ENCODE peak calls at places on chromosomes 2 and 18, in ten cellular contexts. One of them, this sample, is unnamed.

GRCh38 chr2:110674620-110675555 is 3.0 kb downstream of the BUB1 start:
- DNase-seq in breast epithelium: no peak
- DNase-seq in uterus: no peak
- DNase-seq in GM12878: peak
- DNase-seq in adrenal gland: peak
- DNase-seq in A549: peak
- DNase-seq in IMR-90: peak
- DNase-seq in K562: no peak
- DNase-seq in body of pancreas: no peak
- DNase-seq in Peyer's patch: peak
- DNase-seq in this sample: peak

GRCh38 chr2:230974096-230974913 is 21.6 kb upstream of the SPATA3 start:
- DNase-seq in breast epithelium: no peak
- DNase-seq in uterus: no peak
- DNase-seq in GM12878: peak
- DNase-seq in adrenal gland: no peak
- DNase-seq in A549: no peak
- DNase-seq in IMR-90: peak
- DNase-seq in K562: no peak
- DNase-seq in body of pancreas: no peak
- DNase-seq in Peyer's patch: peak
- DNase-seq in this sample: peak

GRCh38 chr2:38439226-38439612 is 62.1 kb upstream of the ATL2 start:
- DNase-seq in breast epithelium: no peak
- DNase-seq in uterus: no peak
- DNase-seq in GM12878: no peak
- DNase-seq in adrenal gland: peak
- DNase-seq in A549: no peak
- DNase-seq in IMR-90: no peak
- DNase-seq in K562: no peak
- DNase-seq in body of pancreas: no peak
- DNase-seq in Peyer's patch: no peak
- DNase-seq in this sample: no peak

GRCh38 chr2:219460424-219460926 is 25.8 kb downstream of the SPEG start:
- DNase-seq in breast epithelium: peak
- DNase-seq in uterus: peak
- DNase-seq in GM12878: no peak
- DNase-seq in adrenal gland: no peak
- DNase-seq in A549: no peak
- DNase-seq in IMR-90: peak
- DNase-seq in K562: peak
- DNase-seq in body of pancreas: no peak
- DNase-seq in Peyer's patch: no peak
- DNase-seq in this sample: no peak

GRCh38 chr18:12287131-12287681 is 20.8 kb upstream of the TUBB6 start:
- DNase-seq in breast epithelium: peak
- DNase-seq in uterus: no peak
- DNase-seq in GM12878: no peak
- DNase-seq in adrenal gland: no peak
- DNase-seq in A549: no peak
- DNase-seq in IMR-90: no peak
- DNase-seq in K562: no peak
- DNase-seq in body of pancreas: no peak
- DNase-seq in Peyer's patch: no peak
- DNase-seq in this sample: no peak

GRCh38 chr2:85239102-85239501 is 88.7 kb downstream of the TGOLN2 start:
- DNase-seq in breast epithelium: no peak
- DNase-seq in uterus: no peak
- DNase-seq in GM12878: no peak
- DNase-seq in adrenal gland: no peak
- DNase-seq in A549: no peak
- DNase-seq in IMR-90: no peak
- DNase-seq in K562: no peak
- DNase-seq in body of pancreas: no peak
- DNase-seq in Peyer's patch: no peak
- DNase-seq in this sample: no peak

GRCh38 chr2:226699321-226699720 is 100.3 kb downstream of the IRS1 start:
- DNase-seq in breast epithelium: peak
- DNase-seq in uterus: peak
- DNase-seq in GM12878: no peak
- DNase-seq in adrenal gland: peak
- DNase-seq in A549: peak
- DNase-seq in IMR-90: peak
- DNase-seq in K562: no peak
- DNase-seq in body of pancreas: peak
- DNase-seq in Peyer's patch: peak
- DNase-seq in this sample: no peak

GRCh38 chr2:145687445-145688104 is 1167.7 kb upstream of the ZEB2 start:
- DNase-seq in breast epithelium: no peak
- DNase-seq in uterus: no peak
- DNase-seq in GM12878: no peak
- DNase-seq in adrenal gland: no peak
- DNase-seq in A549: no peak
- DNase-seq in IMR-90: peak
- DNase-seq in K562: no peak
- DNase-seq in body of pancreas: no peak
- DNase-seq in Peyer's patch: no peak
- DNase-seq in this sample: no peak

DNA sequence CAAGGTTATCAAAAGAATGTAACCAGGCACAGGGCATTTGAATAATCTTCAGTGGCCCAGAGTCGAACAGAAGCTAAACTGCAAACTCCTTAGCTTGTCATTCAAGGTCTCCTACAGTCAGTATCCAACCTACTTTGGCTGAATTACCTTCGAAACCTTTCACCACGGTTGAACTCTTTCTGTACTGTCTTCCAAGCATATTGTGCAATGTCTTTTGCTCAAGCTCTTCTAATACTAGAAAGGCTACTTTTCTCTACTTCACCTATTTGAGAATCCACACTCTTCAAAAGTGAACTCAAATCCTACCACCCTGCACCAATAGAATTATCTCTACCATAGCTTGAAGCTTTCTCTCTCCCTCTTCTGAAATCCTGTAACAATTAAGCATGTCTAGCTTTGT is 142.9 kb downstream of the NR4A2 start:
- DNase-seq in breast epithelium: no peak
- DNase-seq in uterus: no peak
- DNase-seq in GM12878: no peak
- DNase-seq in adrenal gland: no peak
- DNase-seq in A549: no peak
- DNase-seq in IMR-90: no peak
- DNase-seq in K562: no peak
- DNase-seq in body of pancreas: no peak
- DNase-seq in Peyer's patch: no peak
- DNase-seq in this sample: no peak
- TF ChIP-seq POLR2A in breast epithelium: no peak
- TF ChIP-seq POLR2A in uterus: no peak
- TF ChIP-seq POLR2A in GM12878: no peak
- TF ChIP-seq POLR2A in adrenal gland: no peak
- TF ChIP-seq POLR2A in A549: no peak
- TF ChIP-seq POLR2A in IMR-90: no peak
- TF ChIP-seq POLR2A in K562: no peak
- TF ChIP-seq POLR2A in body of pancreas: no peak
- TF ChIP-seq POLR2A in Peyer's patch: no peak
- TF ChIP-seq POLR2A in this sample: no peak

DNA sequence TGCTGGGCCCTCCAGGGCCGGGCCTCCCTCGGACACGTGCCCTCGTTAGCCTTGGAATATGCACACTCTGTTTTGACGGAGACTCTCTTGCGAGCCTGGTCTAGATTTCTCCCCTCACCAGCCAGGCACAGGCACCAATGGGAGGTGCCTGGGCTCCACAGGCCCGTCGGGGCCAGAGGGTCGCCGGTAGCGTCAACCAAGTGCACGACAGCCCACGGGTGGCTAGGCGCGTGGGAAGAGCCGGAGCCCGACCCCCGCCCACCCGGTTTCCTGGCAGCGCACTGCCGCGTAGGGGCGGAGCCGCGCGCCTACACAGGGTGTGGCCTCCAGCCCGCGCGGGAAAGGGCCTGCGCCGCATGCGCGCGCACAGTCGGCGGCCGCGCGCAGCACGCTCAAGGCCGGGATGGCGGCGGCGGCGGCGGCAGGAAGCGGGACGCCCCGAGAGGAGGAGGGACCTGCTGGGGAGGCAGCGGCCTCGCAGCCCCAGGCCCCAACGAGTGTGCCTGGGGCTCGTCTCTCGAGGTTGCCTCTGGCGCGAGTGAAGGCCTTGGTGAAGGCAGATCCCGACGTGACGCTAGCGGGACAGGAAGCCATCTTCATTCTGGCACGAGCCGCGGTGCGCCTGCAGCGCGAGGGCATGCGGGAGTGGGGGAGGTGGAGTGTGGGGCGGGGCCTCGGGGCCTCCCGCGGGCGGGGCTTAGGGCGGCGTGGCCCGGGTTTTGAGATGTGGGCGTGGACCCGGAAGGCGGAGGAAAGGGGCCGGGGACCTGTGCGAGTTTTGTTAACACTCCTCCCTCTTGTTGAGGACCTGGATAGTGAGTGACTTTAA is at the start of gene POLE4:
- DNase-seq in breast epithelium: peak
- DNase-seq in uterus: peak
- DNase-seq in GM12878: peak
- DNase-seq in adrenal gland: peak
- DNase-seq in A549: peak
- DNase-seq in IMR-90: peak
- DNase-seq in K562: peak
- DNase-seq in body of pancreas: peak
- DNase-seq in Peyer's patch: peak
- DNase-seq in this sample: peak
- TF ChIP-seq POLR2A in breast epithelium: peak
- TF ChIP-seq POLR2A in uterus: peak
- TF ChIP-seq POLR2A in GM12878: peak
- TF ChIP-seq POLR2A in adrenal gland: peak
- TF ChIP-seq POLR2A in A549: peak
- TF ChIP-seq POLR2A in IMR-90: peak
- TF ChIP-seq POLR2A in K562: peak
- TF ChIP-seq POLR2A in body of pancreas: peak
- TF ChIP-seq POLR2A in Peyer's patch: peak
- TF ChIP-seq POLR2A in this sample: peak

GRCh38 chr2:128264881-128265607 is 53.6 kb downstream of the HS6ST1 start:
- DNase-seq in breast epithelium: no peak
- DNase-seq in uterus: no peak
- DNase-seq in GM12878: no peak
- DNase-seq in adrenal gland: no peak
- DNase-seq in A549: no peak
- DNase-seq in IMR-90: no peak
- DNase-seq in K562: no peak
- DNase-seq in body of pancreas: no peak
- DNase-seq in Peyer's patch: no peak
- DNase-seq in this sample: no peak

GRCh38 chr2:128261245-128262128 is 57.2 kb downstream of the HS6ST1 start:
- DNase-seq in breast epithelium: no peak
- DNase-seq in uterus: no peak
- DNase-seq in GM12878: no peak
- DNase-seq in adrenal gland: no peak
- DNase-seq in A549: no peak
- DNase-seq in IMR-90: no peak
- DNase-seq in K562: no peak
- DNase-seq in body of pancreas: no peak
- DNase-seq in Peyer's patch: no peak
- DNase-seq in this sample: no peak

GRCh38 chr2:128263902-128264331 is 54.8 kb downstream of the HS6ST1 start:
- DNase-seq in breast epithelium: no peak
- DNase-seq in uterus: no peak
- DNase-seq in GM12878: no peak
- DNase-seq in adrenal gland: no peak
- DNase-seq in A549: no peak
- DNase-seq in IMR-90: no peak
- DNase-seq in K562: no peak
- DNase-seq in body of pancreas: no peak
- DNase-seq in Peyer's patch: no peak
- DNase-seq in this sample: no peak

GRCh38 chr2:128260239-128261138 is 58.2 kb downstream of the HS6ST1 start:
- DNase-seq in breast epithelium: peak
- DNase-seq in uterus: no peak
- DNase-seq in GM12878: no peak
- DNase-seq in adrenal gland: peak
- DNase-seq in A549: peak
- DNase-seq in IMR-90: peak
- DNase-seq in K562: no peak
- DNase-seq in body of pancreas: no peak
- DNase-seq in Peyer's patch: no peak
- DNase-seq in this sample: no peak

DNA sequence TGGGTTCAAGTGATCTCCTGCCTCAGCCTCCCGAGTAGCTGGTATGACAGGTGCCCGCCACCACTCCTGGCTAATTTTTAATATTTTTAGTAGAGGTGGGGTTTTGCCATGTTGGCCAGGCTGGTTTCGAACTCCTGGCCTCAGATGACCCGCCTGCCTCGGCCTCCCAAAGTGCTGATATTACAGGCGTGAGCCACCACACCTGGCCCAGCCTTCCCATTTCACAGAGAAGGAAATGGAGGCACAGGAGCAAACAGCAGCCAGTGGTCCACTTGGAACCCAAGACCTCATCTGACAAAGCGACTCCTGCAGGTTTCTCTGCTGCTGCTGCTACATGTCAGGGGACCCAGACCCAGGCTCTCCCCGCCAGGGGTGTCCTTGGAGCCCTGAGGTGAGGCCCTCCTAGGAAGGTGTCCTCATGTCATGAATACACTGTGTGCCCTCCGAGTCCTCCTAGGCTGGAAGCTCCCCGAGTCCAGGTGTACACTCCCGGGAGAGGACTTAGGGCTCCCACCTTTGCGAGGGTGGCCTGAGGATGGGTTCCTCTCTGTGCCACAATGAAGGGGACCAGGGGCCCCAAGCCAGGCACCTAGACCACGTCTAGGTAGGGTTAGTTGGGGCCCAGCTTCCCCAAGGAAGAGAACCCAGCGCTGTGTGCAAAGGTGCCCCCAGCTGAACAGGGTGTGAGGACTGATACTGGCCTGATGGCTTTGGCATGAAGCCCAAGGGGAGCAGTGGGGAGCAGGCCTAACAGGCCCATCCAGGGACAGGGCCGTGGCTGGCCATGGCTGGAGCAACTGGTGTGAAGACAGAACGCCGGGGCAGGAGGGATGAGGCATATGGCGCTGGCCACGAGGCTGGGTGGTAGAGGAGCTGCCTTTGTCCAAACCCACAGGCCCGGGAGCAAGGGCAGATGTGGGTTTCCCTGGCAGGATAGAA is 56.1 kb downstream of the HS6ST1 start:
- DNase-seq in breast epithelium: no peak
- DNase-seq in uterus: no peak
- DNase-seq in GM12878: no peak
- DNase-seq in adrenal gland: no peak
- DNase-seq in A549: no peak
- DNase-seq in IMR-90: no peak
- DNase-seq in K562: no peak
- DNase-seq in body of pancreas: peak
- DNase-seq in Peyer's patch: no peak
- DNase-seq in this sample: no peak
- TF ChIP-seq POLR2A in breast epithelium: no peak
- TF ChIP-seq POLR2A in uterus: no peak
- TF ChIP-seq POLR2A in GM12878: no peak
- TF ChIP-seq POLR2A in adrenal gland: no peak
- TF ChIP-seq POLR2A in A549: no peak
- TF ChIP-seq POLR2A in IMR-90: no peak
- TF ChIP-seq POLR2A in K562: no peak
- TF ChIP-seq POLR2A in body of pancreas: no peak
- TF ChIP-seq POLR2A in Peyer's patch: no peak
- TF ChIP-seq POLR2A in this sample: no peak

DNA sequence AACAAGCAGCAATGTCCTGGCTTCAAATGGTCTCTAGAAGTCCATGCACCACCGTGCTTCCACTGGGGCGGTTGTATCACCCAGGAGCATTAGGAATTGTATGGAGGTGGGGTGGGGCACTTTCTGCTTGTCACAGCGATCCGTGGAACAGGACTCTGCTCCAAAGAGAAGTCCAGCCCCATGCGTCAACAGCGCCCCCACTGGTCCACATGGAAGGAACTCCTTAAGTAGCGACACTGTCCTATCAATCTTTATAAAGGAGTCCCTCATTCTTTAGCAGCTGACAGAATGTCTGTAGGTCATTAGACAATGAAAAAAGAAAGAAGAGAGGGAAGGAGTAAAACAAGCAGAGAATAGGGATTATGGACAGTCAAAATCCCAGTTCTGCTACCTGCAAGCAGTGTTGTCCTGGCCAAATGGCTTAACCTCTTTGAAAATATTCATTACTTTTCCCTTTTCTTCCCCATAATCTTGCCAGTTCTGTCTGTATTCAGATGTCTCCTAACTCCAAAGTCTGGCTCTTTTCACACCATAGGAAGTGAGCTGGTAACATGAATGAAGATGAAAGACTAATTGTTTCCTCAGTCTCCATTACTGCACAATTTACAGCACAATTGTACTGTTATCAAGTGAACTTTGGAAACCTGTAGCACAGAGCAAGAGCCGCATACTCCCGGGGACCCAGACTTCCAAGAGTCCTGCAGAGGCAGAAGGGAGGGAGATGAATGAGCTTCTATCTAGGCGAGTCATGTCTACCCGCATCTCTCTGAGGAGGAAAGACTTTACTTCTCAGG is 9.9 kb downstream of the NFE2L2 start:
- DNase-seq in breast epithelium: no peak
- DNase-seq in uterus: no peak
- DNase-seq in GM12878: no peak
- DNase-seq in adrenal gland: no peak
- DNase-seq in A549: peak
- DNase-seq in IMR-90: peak
- DNase-seq in K562: peak
- DNase-seq in body of pancreas: peak
- DNase-seq in Peyer's patch: no peak
- DNase-seq in this sample: no peak
- TF ChIP-seq POLR2A in breast epithelium: no peak
- TF ChIP-seq POLR2A in uterus: no peak
- TF ChIP-seq POLR2A in GM12878: no peak
- TF ChIP-seq POLR2A in adrenal gland: no peak
- TF ChIP-seq POLR2A in A549: no peak
- TF ChIP-seq POLR2A in IMR-90: no peak
- TF ChIP-seq POLR2A in K562: no peak
- TF ChIP-seq POLR2A in body of pancreas: no peak
- TF ChIP-seq POLR2A in Peyer's patch: no peak
- TF ChIP-seq POLR2A in this sample: no peak

This sample was measured in GM12892.